ENCODE peak calls at places on chromosomes 4 and X, in six cellular contexts. H, X, I, K, O and F are unnamed samples.

GRCh38 chr4:60400599-60400998 is 799.5 kb upstream of the ADGRL3 start:
- DNase-seq in O (no peak), I (no peak), H (no peak), X (no peak), K (no peak), F (no peak)

GRCh38 chr4:139858436-139859225 is 193.0 kb downstream of the MGST2 start:
- DNase-seq in H (no peak), O (no peak), K (no peak), X (no peak), I (peak; percentile 59), F (no peak)

GRCh38 chr4:120835342-120835741 is 87.2 kb downstream of the PRDM5 start:
- DNase-seq in I (no peak), X (no peak), K (no peak), O (no peak), H (no peak), F (no peak)

GRCh38 chr4:113106076-113106475 is 56.6 kb downstream of the ANK2 start:
- DNase-seq in K (no peak), O (peak; percentile 72), X (peak; percentile 2), H (no peak), I (no peak), F (no peak)

GRCh38 chr4:75385139-75385538 is 129.1 kb downstream of the RCHY1 start:
- DNase-seq in K (no peak), O (no peak), H (no peak), X (no peak), I (no peak), F (no peak)

GRCh38 chrX:44651347-44651746 is 108.7 kb upstream of the FUNDC1 start:
- DNase-seq in X (peak; percentile 17), K (peak; percentile 25), I (no peak), O (no peak), H (peak; percentile 18), F (no peak)

GRCh38 chr4:1321486-1321885 is 25.5 kb upstream of the UVSSA start:
- DNase-seq in O (no peak), K (peak; percentile 7), X (no peak), H (no peak), I (no peak), F (peak; percentile 14)

GRCh38 chrX:34638116-34638515 is 19.0 kb downstream of the TMEM47 start:
- DNase-seq in X (peak; percentile 54), H (no peak), O (peak; percentile 70), I (no peak), K (no peak), F (no peak)

GRCh38 chr4:3135155-3136011 is 60.9 kb downstream of the HTT start:
- DNase-seq in K (no peak), X (no peak), H (no peak), O (no peak), I (no peak), F (no peak)

GRCh38 chrX:19893722-19894121 is 6.3 kb upstream of the SH3KBP1 start:
- DNase-seq in X (no peak), K (no peak), O (peak; percentile 94), I (no peak), H (no peak), F (no peak)

GRCh38 chrX:154013614-154014360 is 5.9 kb downstream of the IRAK1 start:
- DNase-seq in O (peak; percentile 33), K (no peak), I (peak; percentile 62), X (peak; percentile 79), H (peak; percentile 62), F (no peak)

GRCh38 chr4:179624768-179625181 is 2182.5 kb upstream of the AGA start:
- DNase-seq in H (no peak), K (no peak), X (no peak), O (peak; percentile 16), I (no peak), F (no peak)

GRCh38 chrX:123860506-123860840 is 620 bp downstream of the XIAP start:
- DNase-seq in I (no peak), O (peak; percentile 46), K (no peak), X (peak; percentile 77), H (no peak), F (no peak)

GRCh38 chr4:177596035-177596434 is 153.8 kb upstream of the AGA start:
- DNase-seq in K (peak; percentile 29), X (no peak), I (peak; percentile 44), O (peak; percentile 72), H (peak; percentile 27), F (no peak)

GRCh38 chr4:67926485-67926884 is 36.8 kb downstream of the TMPRSS11A start:
- DNase-seq in H (no peak), O (no peak), I (no peak), K (no peak), X (no peak), F (no peak)

GRCh38 chr4:110487873-110488272 is 11.9 kb downstream of the ENPEP start:
- DNase-seq in O (peak; percentile 36), H (no peak), X (no peak), I (no peak), K (no peak), F (no peak)

GRCh38 chr4:89242864-89243740 is 64.5 kb downstream of the GPRIN3 start:
- DNase-seq in X (no peak), I (no peak), H (no peak), O (peak; percentile 5), K (no peak), F (no peak)

GRCh38 chr4:110631582-110632505 is 9.0 kb upstream of the PITX2 start:
- DNase-seq in I (peak; percentile 67), H (peak; percentile 85), K (peak; percentile 79), O (peak; percentile 89), X (peak; percentile 82), F (no peak)

GRCh38 chr4:2416564-2417195 is 1.8 kb downstream of the ZFYVE28 start:
- DNase-seq in H (peak; percentile 47), X (peak; percentile 54), I (peak; percentile 38), K (peak; percentile 35), O (peak; percentile 52), F (no peak)

GRCh38 chr4:184807797-184808718 is 17.7 kb downstream of the ACSL1 start:
- DNase-seq in O (peak; percentile 90), K (peak; percentile 39), H (no peak), I (no peak), X (no peak), F (no peak)

GRCh38 chr4:8095956-8096689 is 62.5 kb downstream of the ABLIM2 start:
- DNase-seq in I (no peak), H (no peak), K (no peak), X (no peak), O (peak; percentile 47), F (peak; percentile 23)

GRCh38 chrX:108399427-108400165 is 38.6 kb downstream of the COL4A6 start:
- DNase-seq in H (no peak), K (no peak), I (no peak), O (peak; percentile 66), X (no peak), F (no peak)

GRCh38 chr4:5774416-5775056 is 63.5 kb downstream of the EVC start:
- DNase-seq in H (no peak), O (no peak), K (no peak), X (no peak), I (no peak), F (no peak)

GRCh38 chrX:50403903-50404302 is 66.7 kb downstream of the DGKK start:
- DNase-seq in X (no peak), H (no peak), K (no peak), I (no peak), O (no peak), F (no peak)

GRCh38 chrX:37701588-37701987 is 16.0 kb downstream of the XK start:
- DNase-seq in I (no peak), H (no peak), X (no peak), K (peak; percentile 28), O (no peak), F (no peak)

GRCh38 chr4:153771058-153771457 is 11.2 kb upstream of the RNF175 start:
- DNase-seq in O (peak; percentile 40), K (no peak), X (peak; percentile 40), H (no peak), I (no peak), F (no peak)

GRCh38 chrX:123713841-123714240 is 19.0 kb downstream of the THOC2 start:
- DNase-seq in I (no peak), X (no peak), O (no peak), K (no peak), H (no peak), F (no peak)

GRCh38 chr4:112979881-112980421 is 69.5 kb upstream of the ANK2 start:
- DNase-seq in H (no peak), O (no peak), I (no peak), K (no peak), X (no peak), F (no peak)

GRCh38 chr4:3660086-3660927 is 105.9 kb upstream of the ADRA2C start:
- DNase-seq in H (peak; percentile 58), I (no peak), O (no peak), K (no peak), X (no peak), F (peak; percentile 33)

GRCh38 chrX:119753639-119754257 is 4.6 kb upstream of the SOWAHD start:
- DNase-seq in X (peak; percentile 88), I (peak; percentile 38), O (peak; percentile 61), H (no peak), K (no peak), F (no peak)

GRCh38 chr4:71293705-71294104 is 45.1 kb upstream of the SLC4A4 start:
- DNase-seq in O (peak; percentile 80), X (no peak), I (no peak), H (no peak), K (no peak), F (no peak)

GRCh38 chrX:49053223-49054072 is 5.4 kb upstream of the CCDC120 start:
- DNase-seq in H (peak; percentile 82), I (peak; percentile 66), K (peak; percentile 60), O (peak; percentile 38), X (peak; percentile 74), F (no peak)

GRCh38 chrX:50436797-50437196 is 33.8 kb downstream of the DGKK start:
- DNase-seq in K (no peak), H (no peak), X (no peak), O (no peak), I (no peak), F (no peak)

GRCh38 chrX:46953597-46953996 is 41.4 kb downstream of the JADE3 start:
- DNase-seq in K (no peak), O (no peak), I (no peak), X (peak; percentile 39), H (no peak), F (no peak)

GRCh38 chrX:24879679-24880078 is 136.1 kb downstream of the ARX start:
- DNase-seq in O (no peak), X (no peak), H (no peak), I (no peak), K (no peak), F (no peak)

GRCh38 chrX:21723097-21723496 is 34.8 kb downstream of the SMPX start:
- DNase-seq in O (peak; percentile 25), H (no peak), K (no peak), X (peak; percentile 11), I (no peak), F (no peak)

GRCh38 chrX:68823413-68824151 is 5.2 kb upstream of the EFNB1 start:
- DNase-seq in K (no peak), I (peak; percentile 19), X (no peak), O (no peak), H (no peak), F (no peak)